ENCODE peak calls at places on chromosomes 6 and 20, in four cellular contexts. K is CD4-positive, alpha-beta memory T cell; D is cardiac muscle cell; L is caudate nucleus. H is an unnamed sample.

GRCh38 chr6:1701668-1702353 is 92.1 kb downstream of the FOXC1 start:
- DNase-seq in K (no peak), D (peak), L (no peak), H (peak)

GRCh38 chr6:32187009-32187709 is 2.8 kb downstream of the PBX2 start:
- DNase-seq in K (no peak), D (no peak), L (no peak), H (no peak)

GRCh38 chr6:127879685-127880084 is 21.2 kb downstream of the THEMIS start:
- DNase-seq in K (no peak), D (peak), L (no peak), H (no peak)

GRCh38 chr20:19981091-19981490 is 36.1 kb upstream of the NAA20 start:
- DNase-seq in K (no peak), D (peak), L (no peak), H (no peak)

GRCh38 chr6:139153876-139154275 is 19.0 kb downstream of the HECA start:
- DNase-seq in K (no peak), D (peak), L (no peak), H (no peak)

GRCh38 chr6:5446362-5447075 is 185.2 kb downstream of the FARS2 start:
- DNase-seq in K (no peak), D (no peak), L (no peak), H (no peak)

GRCh38 chr6:2259574-2259973 is 14.2 kb upstream of the GMDS start:
- DNase-seq in K (no peak), D (no peak), L (no peak), H (no peak)

GRCh38 chr6:83057705-83058321 is 7.8 kb downstream of the UBE3D start:
- DNase-seq in K (no peak), D (peak), L (no peak), H (no peak)

GRCh38 chr6:7413151-7413823 is 23.7 kb downstream of the RIOK1 start:
- DNase-seq in K (no peak), D (no peak), L (no peak), H (no peak)

GRCh38 chr6:45920819-45921511 is 94.7 kb downstream of the CLIC5 start:
- DNase-seq in K (no peak), D (no peak), L (no peak), H (no peak)

GRCh38 chr6:33822575-33823395 is 19.0 kb upstream of the MLN start:
- DNase-seq in K (no peak), D (peak), L (peak), H (no peak)

GRCh38 chr6:1336246-1336843 is 24.4 kb downstream of the FOXQ1 start:
- DNase-seq in K (no peak), D (peak), L (no peak), H (peak)

GRCh38 chr20:48143435-48144081 is 358.3 kb upstream of the SULF2 start:
- DNase-seq in K (no peak), D (no peak), L (no peak), H (no peak)

GRCh38 chr20:20083796-20084195 is 31.5 kb downstream of the CFAP61 start:
- DNase-seq in K (peak), D (peak), L (peak), H (no peak)

GRCh38 chr6:42520786-42521607 is 42.8 kb upstream of the UBR2 start:
- DNase-seq in K (no peak), D (peak), L (no peak), H (peak)

GRCh38 chr6:16450285-16450684 is 211.9 kb downstream of the GMPR start:
- DNase-seq in K (no peak), D (peak), L (no peak), H (no peak)

GRCh38 chr6:42017021-42017643 is 33.2 kb upstream of the TAF8 start:
- DNase-seq in K (no peak), D (peak), L (no peak), H (no peak)

GRCh38 chr6:18579869-18580268 is 192.7 kb downstream of the RNF144B start:
- DNase-seq in K (no peak), D (no peak), L (no peak), H (no peak)

GRCh38 chr6:131831392-131831791 is 23.6 kb downstream of the ENPP1 start:
- DNase-seq in K (no peak), D (peak), L (no peak), H (no peak)
- H3K27ac ChIP-seq in K (no peak), D (no peak), L (no peak), H (no peak)

DNA sequence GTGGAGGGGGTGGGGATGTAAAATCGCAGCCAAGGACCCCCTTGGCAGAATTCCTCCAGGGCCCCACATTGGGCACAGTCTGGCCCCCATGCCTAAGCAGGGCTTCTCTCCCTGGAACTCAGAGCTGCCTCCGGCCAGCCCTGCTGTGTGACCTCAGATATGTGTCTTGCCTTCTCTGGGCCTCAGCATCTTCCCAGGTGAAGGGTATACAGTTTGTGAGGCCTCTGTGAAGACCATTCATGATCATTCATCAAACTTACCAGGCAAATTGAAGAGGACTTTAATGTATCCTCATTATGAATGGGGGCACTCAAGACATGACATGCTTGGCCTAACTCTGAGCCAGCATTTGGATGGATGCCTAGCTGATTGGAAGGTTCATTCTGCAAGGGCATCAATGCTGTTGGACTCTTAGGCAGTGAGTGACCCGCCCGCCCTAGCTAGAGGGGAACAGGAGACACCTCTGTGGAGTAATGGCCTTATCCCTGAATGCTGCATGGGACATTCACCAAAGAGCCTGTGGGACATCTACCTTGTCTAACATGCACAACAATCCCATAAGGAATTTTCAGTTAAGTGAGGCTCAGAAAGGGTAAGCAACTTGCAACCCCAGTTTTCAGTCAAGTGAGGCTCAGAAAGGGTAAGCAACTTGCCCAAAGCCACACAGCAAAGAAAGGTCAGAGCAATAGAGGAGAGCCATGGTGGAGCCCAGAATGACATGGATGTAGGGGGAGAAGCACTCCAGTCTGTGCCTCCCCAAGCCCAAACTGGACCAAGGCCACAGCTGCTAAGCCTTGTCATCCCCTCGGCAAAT is 533 bp downstream of the CCN5 start:
- DNase-seq in K (no peak), D (no peak), L (no peak), H (no peak)
- H3K27ac ChIP-seq in K (no peak), D (no peak), L (no peak), H (no peak)

GRCh38 chr6:69416739-69417138 is 380.1 kb downstream of the LMBRD1 start:
- DNase-seq in K (no peak), D (peak), L (peak), H (no peak)
- H3K27ac ChIP-seq in K (no peak), D (no peak), L (no peak), H (no peak)

DNA sequence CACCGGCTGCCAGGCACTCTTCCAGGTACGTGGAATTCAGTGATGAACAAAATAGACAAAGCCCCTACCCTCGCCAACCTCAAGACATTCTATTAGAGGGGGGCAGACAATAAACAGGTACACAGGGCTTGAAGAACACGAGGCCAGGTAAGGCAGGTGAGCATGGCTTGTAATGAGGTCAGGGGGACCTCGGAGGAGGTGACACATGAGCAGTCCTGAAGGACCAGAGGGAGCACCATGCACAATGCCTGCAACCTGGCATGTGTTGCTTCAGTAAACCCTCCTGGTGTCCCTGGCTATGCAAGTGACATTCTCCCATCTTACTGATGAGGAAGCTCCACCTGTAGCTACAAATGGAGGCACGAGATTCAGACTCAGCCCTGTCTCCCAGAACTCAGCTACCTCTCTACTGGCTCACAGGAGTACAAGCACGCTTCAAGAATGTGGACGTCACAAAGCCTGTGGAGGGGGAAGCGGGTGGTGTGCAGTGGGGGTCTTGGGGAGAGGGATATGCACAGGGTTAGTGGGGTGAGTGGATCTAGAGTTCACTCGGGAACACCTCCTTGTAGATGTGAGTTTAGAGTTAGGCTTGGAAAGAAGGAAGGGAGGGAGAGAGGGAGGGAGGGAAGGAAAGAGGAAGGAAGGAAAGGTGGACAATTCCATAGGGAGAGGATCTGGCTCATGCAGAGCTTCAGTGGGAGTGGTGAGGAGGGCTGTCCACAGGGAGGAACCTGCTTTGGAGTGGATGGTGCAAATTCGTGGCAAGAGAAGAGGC is 7.6 kb upstream of the MAPK13 start:
- DNase-seq in K (no peak), D (no peak), L (no peak), H (no peak)
- H3K27ac ChIP-seq in K (peak), D (no peak), L (no peak), H (no peak)

GRCh38 chr6:131134950-131135243 is 370 bp upstream of the AKAP7 start:
- DNase-seq in K (no peak), D (no peak), L (no peak), H (no peak)

GRCh38 chr6:131134220-131134831 is 941 bp upstream of the AKAP7 start:
- DNase-seq in K (no peak), D (no peak), L (no peak), H (no peak)

GRCh38 chr6:131129657-131130545 is 5.4 kb upstream of the AKAP7 start:
- DNase-seq in K (no peak), D (no peak), L (no peak), H (no peak)

GRCh38 chr6:131130546-131130925 is 4.7 kb upstream of the AKAP7 start:
- DNase-seq in K (no peak), D (no peak), L (no peak), H (no peak)

GRCh38 chr6:131132360-131132759 is 2.9 kb upstream of the AKAP7 start:
- DNase-seq in K (no peak), D (no peak), L (no peak), H (no peak)
- H3K27ac ChIP-seq in K (no peak), D (no peak), L (no peak), H (no peak)

H was measured in epithelial cell of prostate.